ENCODE peak calls at places on chromosomes 5 and 9, in nine cellular contexts. One of them, this sample, is unnamed.

GRCh38 chr5:9474241-9475002 is 71.5 kb downstream of the SEMA5A start:
- DNase-seq in PC-3: no peak
- DNase-seq in GM23248: no peak
- DNase-seq in K562: no peak
- DNase-seq in endothelial cell of umbilical vein: no peak
- DNase-seq in mammary epithelial cell: no peak
- DNase-seq in neural progenitor cell: no peak
- DNase-seq in PC-9: no peak
- DNase-seq in A673: no peak
- DNase-seq in this sample: no peak

GRCh38 chr5:42495908-42496307 is 72.7 kb downstream of the GHR start:
- DNase-seq in PC-3: peak
- DNase-seq in GM23248: peak
- DNase-seq in K562: no peak
- DNase-seq in endothelial cell of umbilical vein: no peak
- DNase-seq in mammary epithelial cell: peak
- DNase-seq in neural progenitor cell: no peak
- DNase-seq in PC-9: no peak
- DNase-seq in A673: no peak
- DNase-seq in this sample: no peak

GRCh38 chr5:962801-963200 is 45.8 kb upstream of the NKD2 start:
- DNase-seq in PC-3: no peak
- DNase-seq in GM23248: no peak
- DNase-seq in K562: no peak
- DNase-seq in endothelial cell of umbilical vein: no peak
- DNase-seq in mammary epithelial cell: no peak
- DNase-seq in neural progenitor cell: no peak
- DNase-seq in PC-9: no peak
- DNase-seq in A673: no peak
- DNase-seq in this sample: no peak

GRCh38 chr9:18092138-18092537 is 381.8 kb upstream of the ADAMTSL1 start:
- DNase-seq in PC-3: no peak
- DNase-seq in GM23248: no peak
- DNase-seq in K562: no peak
- DNase-seq in endothelial cell of umbilical vein: no peak
- DNase-seq in mammary epithelial cell: no peak
- DNase-seq in neural progenitor cell: no peak
- DNase-seq in PC-9: no peak
- DNase-seq in A673: no peak
- DNase-seq in this sample: no peak

GRCh38 chr9:35603506-35603985 is 1.5 kb upstream of the TESK1 start:
- DNase-seq in PC-3: peak
- DNase-seq in GM23248: peak
- DNase-seq in K562: no peak
- DNase-seq in endothelial cell of umbilical vein: no peak
- DNase-seq in mammary epithelial cell: peak
- DNase-seq in neural progenitor cell: no peak
- DNase-seq in PC-9: no peak
- DNase-seq in A673: no peak
- DNase-seq in this sample: peak

GRCh38 chr5:72988769-72989168 is 32.9 kb downstream of the FCHO2 start:
- DNase-seq in PC-3: no peak
- DNase-seq in GM23248: no peak
- DNase-seq in K562: peak
- DNase-seq in endothelial cell of umbilical vein: peak
- DNase-seq in mammary epithelial cell: no peak
- DNase-seq in neural progenitor cell: no peak
- DNase-seq in PC-9: no peak
- DNase-seq in A673: no peak
- DNase-seq in this sample: no peak

GRCh38 chr5:168171901-168172717 is 119.3 kb upstream of the WWC1 start:
- DNase-seq in PC-3: no peak
- DNase-seq in GM23248: peak
- DNase-seq in K562: no peak
- DNase-seq in endothelial cell of umbilical vein: no peak
- DNase-seq in mammary epithelial cell: no peak
- DNase-seq in neural progenitor cell: no peak
- DNase-seq in PC-9: no peak
- DNase-seq in A673: no peak
- DNase-seq in this sample: no peak

GRCh38 chr5:133603711-133604110 is 8.6 kb downstream of the FSTL4 start:
- DNase-seq in PC-3: no peak
- DNase-seq in GM23248: no peak
- DNase-seq in K562: no peak
- DNase-seq in endothelial cell of umbilical vein: no peak
- DNase-seq in mammary epithelial cell: no peak
- DNase-seq in neural progenitor cell: no peak
- DNase-seq in PC-9: no peak
- DNase-seq in A673: no peak
- DNase-seq in this sample: no peak

GRCh38 chr9:81557452-81557956 is 131.8 kb downstream of the TLE1 start:
- DNase-seq in PC-3: no peak
- DNase-seq in GM23248: peak
- DNase-seq in K562: no peak
- DNase-seq in endothelial cell of umbilical vein: no peak
- DNase-seq in mammary epithelial cell: no peak
- DNase-seq in neural progenitor cell: no peak
- DNase-seq in PC-9: no peak
- DNase-seq in A673: peak
- DNase-seq in this sample: no peak

GRCh38 chr9:120663950-120664349 is 50.3 kb downstream of the MEGF9 start:
- DNase-seq in PC-3: no peak
- DNase-seq in GM23248: no peak
- DNase-seq in K562: no peak
- DNase-seq in endothelial cell of umbilical vein: no peak
- DNase-seq in mammary epithelial cell: no peak
- DNase-seq in neural progenitor cell: no peak
- DNase-seq in PC-9: no peak
- DNase-seq in A673: no peak
- DNase-seq in this sample: no peak

GRCh38 chr5:133742370-133743036 is 130.2 kb upstream of the FSTL4 start:
- DNase-seq in PC-3: no peak
- DNase-seq in GM23248: no peak
- DNase-seq in K562: no peak
- DNase-seq in endothelial cell of umbilical vein: no peak
- DNase-seq in mammary epithelial cell: no peak
- DNase-seq in neural progenitor cell: no peak
- DNase-seq in PC-9: no peak
- DNase-seq in A673: no peak
- DNase-seq in this sample: no peak

GRCh38 chr9:97501177-97501971 is at the start of gene TMOD1:
- DNase-seq in PC-3: peak
- DNase-seq in GM23248: peak
- DNase-seq in K562: peak
- DNase-seq in endothelial cell of umbilical vein: peak
- DNase-seq in mammary epithelial cell: peak
- DNase-seq in neural progenitor cell: peak
- DNase-seq in PC-9: peak
- DNase-seq in A673: peak
- DNase-seq in this sample: peak

GRCh38 chr9:74777136-74777879 is 110.4 kb downstream of the TRPM6 start:
- DNase-seq in PC-3: peak
- DNase-seq in GM23248: peak
- DNase-seq in K562: peak
- DNase-seq in endothelial cell of umbilical vein: peak
- DNase-seq in mammary epithelial cell: peak
- DNase-seq in neural progenitor cell: peak
- DNase-seq in PC-9: peak
- DNase-seq in A673: peak
- DNase-seq in this sample: peak

GRCh38 chr5:98770158-98770910 is 3.1 kb upstream of the RGMB start:
- DNase-seq in PC-3: peak
- DNase-seq in GM23248: peak
- DNase-seq in K562: no peak
- DNase-seq in endothelial cell of umbilical vein: peak
- DNase-seq in mammary epithelial cell: peak
- DNase-seq in neural progenitor cell: peak
- DNase-seq in PC-9: peak
- DNase-seq in A673: peak
- DNase-seq in this sample: no peak

GRCh38 chr5:98773214-98773463 is 324 bp upstream of the RGMB start:
- DNase-seq in PC-3: no peak
- DNase-seq in GM23248: no peak
- DNase-seq in K562: no peak
- DNase-seq in endothelial cell of umbilical vein: peak
- DNase-seq in mammary epithelial cell: no peak
- DNase-seq in neural progenitor cell: no peak
- DNase-seq in PC-9: no peak
- DNase-seq in A673: no peak
- DNase-seq in this sample: no peak

GRCh38 chr5:98770911-98771322 is 2.5 kb upstream of the RGMB start:
- DNase-seq in PC-3: no peak
- DNase-seq in GM23248: no peak
- DNase-seq in K562: no peak
- DNase-seq in endothelial cell of umbilical vein: no peak
- DNase-seq in mammary epithelial cell: peak
- DNase-seq in neural progenitor cell: no peak
- DNase-seq in PC-9: peak
- DNase-seq in A673: peak
- DNase-seq in this sample: no peak

GRCh38 chr5:98772415-98773213 is 849 bp upstream of the RGMB start:
- DNase-seq in PC-3: peak
- DNase-seq in GM23248: peak
- DNase-seq in K562: no peak
- DNase-seq in endothelial cell of umbilical vein: peak
- DNase-seq in mammary epithelial cell: peak
- DNase-seq in neural progenitor cell: peak
- DNase-seq in PC-9: peak
- DNase-seq in A673: peak
- DNase-seq in this sample: peak

DNA sequence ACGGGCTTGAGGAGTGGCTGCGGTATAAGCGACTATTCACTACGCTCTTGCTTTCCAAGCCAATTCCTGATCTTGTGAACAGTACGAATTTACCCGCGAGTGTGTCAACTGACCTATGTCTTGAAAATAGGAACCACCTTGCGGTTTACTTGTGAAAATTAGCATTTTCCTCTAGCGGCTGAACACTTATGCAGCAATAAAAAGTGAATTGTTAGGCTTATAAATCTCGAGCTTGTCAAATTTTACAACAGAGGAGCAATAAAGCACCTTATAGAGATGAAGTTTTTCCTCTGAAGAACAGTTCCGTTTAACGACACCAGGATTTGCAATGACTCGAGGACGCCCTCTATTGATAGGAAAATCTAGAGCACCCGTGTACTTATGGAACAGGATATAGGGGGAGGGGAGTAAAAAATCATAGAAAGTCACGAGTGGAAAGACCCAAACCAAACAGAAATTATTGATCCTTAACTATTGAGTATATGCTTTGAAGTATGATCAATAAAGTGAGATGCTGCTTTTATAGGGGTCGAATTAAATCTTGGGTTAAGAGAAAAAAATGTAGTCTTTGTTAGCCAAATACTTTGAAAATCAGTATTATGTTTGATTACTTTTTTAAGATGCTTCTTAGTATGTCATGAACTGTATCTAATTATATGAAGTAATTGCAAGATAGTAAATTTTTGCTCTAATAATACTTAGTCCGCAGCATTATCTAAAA is 1.9 kb upstream of the RGMB start:
- DNase-seq in PC-3: peak
- DNase-seq in GM23248: peak
- DNase-seq in K562: peak
- DNase-seq in endothelial cell of umbilical vein: peak
- DNase-seq in mammary epithelial cell: peak
- DNase-seq in neural progenitor cell: peak
- DNase-seq in PC-9: peak
- DNase-seq in A673: peak
- DNase-seq in this sample: peak
- TF ChIP-seq EZH2 in PC-3: no peak
- TF ChIP-seq EZH2 in GM23248: no peak
- TF ChIP-seq EZH2 in K562: no peak
- TF ChIP-seq EZH2 in endothelial cell of umbilical vein: no peak
- TF ChIP-seq EZH2 in mammary epithelial cell: no peak
- TF ChIP-seq EZH2 in neural progenitor cell: no peak
- TF ChIP-seq EZH2 in PC-9: no peak
- TF ChIP-seq EZH2 in A673: no peak
- TF ChIP-seq EZH2 in this sample: no peak

DNA sequence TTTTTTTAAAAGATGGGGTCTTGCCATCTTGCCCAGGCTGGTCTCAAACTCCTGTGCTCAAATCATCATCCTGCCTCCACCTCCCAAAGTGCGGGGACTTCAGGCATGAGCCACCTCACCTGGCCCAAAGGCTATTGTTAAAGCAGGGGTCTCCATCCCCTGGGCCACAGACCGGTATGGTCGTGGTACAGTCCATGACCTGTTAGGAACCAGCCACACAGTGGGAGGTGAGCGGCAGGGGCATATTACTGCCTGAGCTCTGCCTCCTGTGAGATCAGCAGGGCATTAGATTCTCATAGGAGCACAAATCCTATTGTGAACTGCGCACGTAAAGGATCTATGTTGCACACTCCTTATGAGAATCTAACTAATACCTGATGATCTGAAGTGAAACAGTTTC is 7.3 kb upstream of the NOL6 start:
- DNase-seq in PC-3: no peak
- DNase-seq in GM23248: no peak
- DNase-seq in K562: no peak
- DNase-seq in endothelial cell of umbilical vein: no peak
- DNase-seq in mammary epithelial cell: no peak
- DNase-seq in neural progenitor cell: no peak
- DNase-seq in PC-9: no peak
- DNase-seq in A673: no peak
- DNase-seq in this sample: no peak
- H3K27ac ChIP-seq in PC-3: no peak
- H3K27ac ChIP-seq in GM23248: no peak
- H3K27ac ChIP-seq in K562: no peak
- H3K27ac ChIP-seq in endothelial cell of umbilical vein: no peak
- H3K27ac ChIP-seq in mammary epithelial cell: no peak
- H3K27ac ChIP-seq in neural progenitor cell: no peak
- H3K27ac ChIP-seq in PC-9: no peak
- H3K27ac ChIP-seq in A673: no peak
- H3K27ac ChIP-seq in this sample: no peak

GRCh38 chr5:123097871-123098735 is 9.1 kb downstream of the PRDM6 start:
- DNase-seq in PC-3: no peak
- DNase-seq in GM23248: no peak
- DNase-seq in K562: no peak
- DNase-seq in endothelial cell of umbilical vein: no peak
- DNase-seq in mammary epithelial cell: no peak
- DNase-seq in neural progenitor cell: peak
- DNase-seq in PC-9: no peak
- DNase-seq in A673: no peak
- DNase-seq in this sample: peak
- TF ChIP-seq EZH2 in PC-3: no peak
- TF ChIP-seq EZH2 in GM23248: no peak
- TF ChIP-seq EZH2 in K562: no peak
- TF ChIP-seq EZH2 in endothelial cell of umbilical vein: peak
- TF ChIP-seq EZH2 in mammary epithelial cell: no peak
- TF ChIP-seq EZH2 in neural progenitor cell: peak
- TF ChIP-seq EZH2 in PC-9: no peak
- TF ChIP-seq EZH2 in A673: no peak
- TF ChIP-seq EZH2 in this sample: peak

DNA sequence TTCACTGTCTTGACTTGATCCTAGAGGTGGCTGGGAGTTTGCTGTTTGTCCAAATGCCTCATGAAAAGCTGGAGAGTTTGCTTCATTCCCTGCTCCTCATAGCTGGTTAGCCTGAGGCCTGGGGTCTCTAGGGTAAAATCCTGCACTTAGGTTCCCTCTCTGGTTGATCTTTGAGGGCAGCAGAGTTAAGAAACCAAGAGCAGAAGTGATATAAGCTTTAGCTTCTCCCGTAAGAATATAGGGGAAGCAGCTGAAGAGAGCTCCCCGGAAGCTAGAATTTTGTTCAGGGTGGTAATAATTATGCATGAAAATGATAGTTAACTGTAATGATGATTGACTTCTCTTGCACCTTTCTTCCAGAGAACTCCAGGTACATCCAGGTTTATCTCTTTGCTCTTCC is 1.4 kb downstream of the FAM53C start:
- DNase-seq in PC-3: no peak
- DNase-seq in GM23248: no peak
- DNase-seq in K562: no peak
- DNase-seq in endothelial cell of umbilical vein: no peak
- DNase-seq in mammary epithelial cell: no peak
- DNase-seq in neural progenitor cell: peak
- DNase-seq in PC-9: no peak
- DNase-seq in A673: no peak
- DNase-seq in this sample: no peak
- H3K27ac ChIP-seq in PC-3: no peak
- H3K27ac ChIP-seq in GM23248: peak
- H3K27ac ChIP-seq in K562: peak
- H3K27ac ChIP-seq in endothelial cell of umbilical vein: peak
- H3K27ac ChIP-seq in mammary epithelial cell: peak
- H3K27ac ChIP-seq in neural progenitor cell: peak
- H3K27ac ChIP-seq in PC-9: no peak
- H3K27ac ChIP-seq in A673: peak
- H3K27ac ChIP-seq in this sample: peak